ENCODE peak calls at places on chromosomes 4 and X, in eight cellular contexts. One of them, this sample, is unnamed.

GRCh38 chr4:122577808-122578781 is 42.8 kb downstream of the IL21 start:
- DNase-seq in upper lobe of right lung: no peak
- DNase-seq in GM10248: peak
- DNase-seq in tibial artery: no peak
- DNase-seq in fibroblast of the aortic adventitia: peak
- DNase-seq in PC-3: peak
- DNase-seq in ovary: no peak
- DNase-seq in transverse colon: peak
- DNase-seq in this sample: no peak

GRCh38 chrX:8405631-8406030 is 59.0 kb upstream of the VCX3B start:
- DNase-seq in upper lobe of right lung: no peak
- DNase-seq in GM10248: no peak
- DNase-seq in tibial artery: no peak
- DNase-seq in fibroblast of the aortic adventitia: no peak
- DNase-seq in PC-3: peak
- DNase-seq in ovary: no peak
- DNase-seq in transverse colon: no peak
- DNase-seq in this sample: no peak

GRCh38 chr4:127370495-127371069 is 262.2 kb upstream of the INTU start:
- DNase-seq in upper lobe of right lung: peak
- DNase-seq in GM10248: no peak
- DNase-seq in tibial artery: peak
- DNase-seq in fibroblast of the aortic adventitia: peak
- DNase-seq in PC-3: no peak
- DNase-seq in ovary: peak
- DNase-seq in transverse colon: peak
- DNase-seq in this sample: no peak

GRCh38 chrX:22300130-22300529 is 27.4 kb downstream of the CBLL2 start:
- DNase-seq in upper lobe of right lung: no peak
- DNase-seq in GM10248: no peak
- DNase-seq in tibial artery: peak
- DNase-seq in fibroblast of the aortic adventitia: peak
- DNase-seq in PC-3: peak
- DNase-seq in ovary: no peak
- DNase-seq in transverse colon: no peak
- DNase-seq in this sample: peak

GRCh38 chr4:132763465-132763864 is 385.6 kb upstream of the PCDH10 start:
- DNase-seq in upper lobe of right lung: no peak
- DNase-seq in GM10248: no peak
- DNase-seq in tibial artery: no peak
- DNase-seq in fibroblast of the aortic adventitia: no peak
- DNase-seq in PC-3: no peak
- DNase-seq in ovary: no peak
- DNase-seq in transverse colon: no peak
- DNase-seq in this sample: no peak

GRCh38 chr4:110411599-110412011 is 64.3 kb upstream of the ENPEP start:
- DNase-seq in upper lobe of right lung: no peak
- DNase-seq in GM10248: no peak
- DNase-seq in tibial artery: no peak
- DNase-seq in fibroblast of the aortic adventitia: no peak
- DNase-seq in PC-3: no peak
- DNase-seq in ovary: no peak
- DNase-seq in transverse colon: peak
- DNase-seq in this sample: no peak

GRCh38 chr4:179467890-179468289 is 2025.7 kb upstream of the AGA start:
- DNase-seq in upper lobe of right lung: no peak
- DNase-seq in GM10248: no peak
- DNase-seq in tibial artery: no peak
- DNase-seq in fibroblast of the aortic adventitia: no peak
- DNase-seq in PC-3: no peak
- DNase-seq in ovary: no peak
- DNase-seq in transverse colon: no peak
- DNase-seq in this sample: no peak

GRCh38 chrX:112654871-112655270 is 24.9 kb downstream of the LHFPL1 start:
- DNase-seq in upper lobe of right lung: no peak
- DNase-seq in GM10248: no peak
- DNase-seq in tibial artery: no peak
- DNase-seq in fibroblast of the aortic adventitia: peak
- DNase-seq in PC-3: no peak
- DNase-seq in ovary: no peak
- DNase-seq in transverse colon: no peak
- DNase-seq in this sample: no peak

GRCh38 chr4:175421506-175421905 is 390.6 kb downstream of the GPM6A start:
- DNase-seq in upper lobe of right lung: no peak
- DNase-seq in GM10248: no peak
- DNase-seq in tibial artery: no peak
- DNase-seq in fibroblast of the aortic adventitia: peak
- DNase-seq in PC-3: peak
- DNase-seq in ovary: no peak
- DNase-seq in transverse colon: no peak
- DNase-seq in this sample: no peak

GRCh38 chrX:13223868-13224555 is 95.8 kb downstream of the ATXN3L start:
- DNase-seq in upper lobe of right lung: no peak
- DNase-seq in GM10248: no peak
- DNase-seq in tibial artery: no peak
- DNase-seq in fibroblast of the aortic adventitia: peak
- DNase-seq in PC-3: peak
- DNase-seq in ovary: no peak
- DNase-seq in transverse colon: no peak
- DNase-seq in this sample: peak

GRCh38 chrX:85244411-85245210 is 820 bp downstream of the ZNF711 start:
- DNase-seq in upper lobe of right lung: peak
- DNase-seq in GM10248: peak
- DNase-seq in tibial artery: no peak
- DNase-seq in fibroblast of the aortic adventitia: no peak
- DNase-seq in PC-3: no peak
- DNase-seq in ovary: peak
- DNase-seq in transverse colon: no peak
- DNase-seq in this sample: no peak

GRCh38 chrX:117120700-117121099 is 657.9 kb upstream of the CT83 start:
- DNase-seq in upper lobe of right lung: no peak
- DNase-seq in GM10248: no peak
- DNase-seq in tibial artery: no peak
- DNase-seq in fibroblast of the aortic adventitia: no peak
- DNase-seq in PC-3: no peak
- DNase-seq in ovary: no peak
- DNase-seq in transverse colon: no peak
- DNase-seq in this sample: no peak

GRCh38 chr4:52423967-52424366 is 235.1 kb downstream of the USP46 start:
- DNase-seq in upper lobe of right lung: no peak
- DNase-seq in GM10248: no peak
- DNase-seq in tibial artery: no peak
- DNase-seq in fibroblast of the aortic adventitia: no peak
- DNase-seq in PC-3: peak
- DNase-seq in ovary: no peak
- DNase-seq in transverse colon: no peak
- DNase-seq in this sample: no peak

GRCh38 chr4:130210871-130211270 is 1114.9 kb downstream of the C4orf33 start:
- DNase-seq in upper lobe of right lung: no peak
- DNase-seq in GM10248: no peak
- DNase-seq in tibial artery: no peak
- DNase-seq in fibroblast of the aortic adventitia: peak
- DNase-seq in PC-3: peak
- DNase-seq in ovary: no peak
- DNase-seq in transverse colon: no peak
- DNase-seq in this sample: peak

GRCh38 chr4:91958651-91959050 is 345.1 kb upstream of the GRID2 start:
- DNase-seq in upper lobe of right lung: no peak
- DNase-seq in GM10248: no peak
- DNase-seq in tibial artery: no peak
- DNase-seq in fibroblast of the aortic adventitia: peak
- DNase-seq in PC-3: no peak
- DNase-seq in ovary: no peak
- DNase-seq in transverse colon: no peak
- DNase-seq in this sample: no peak

GRCh38 chrX:41472231-41472815 is 25.2 kb downstream of the NYX start:
- DNase-seq in upper lobe of right lung: no peak
- DNase-seq in GM10248: no peak
- DNase-seq in tibial artery: no peak
- DNase-seq in fibroblast of the aortic adventitia: no peak
- DNase-seq in PC-3: no peak
- DNase-seq in ovary: no peak
- DNase-seq in transverse colon: no peak
- DNase-seq in this sample: no peak

GRCh38 chr4:8295471-8295870 is 25.9 kb downstream of the HTRA3 start:
- DNase-seq in upper lobe of right lung: peak
- DNase-seq in GM10248: no peak
- DNase-seq in tibial artery: peak
- DNase-seq in fibroblast of the aortic adventitia: no peak
- DNase-seq in PC-3: no peak
- DNase-seq in ovary: peak
- DNase-seq in transverse colon: no peak
- DNase-seq in this sample: no peak

GRCh38 chr4:168923526-168924194 is 86.4 kb downstream of the CBR4 start:
- DNase-seq in upper lobe of right lung: no peak
- DNase-seq in GM10248: peak
- DNase-seq in tibial artery: no peak
- DNase-seq in fibroblast of the aortic adventitia: peak
- DNase-seq in PC-3: peak
- DNase-seq in ovary: no peak
- DNase-seq in transverse colon: peak
- DNase-seq in this sample: no peak

GRCh38 chr4:173208420-173208819 is 39.8 kb downstream of the GALNT7 start:
- DNase-seq in upper lobe of right lung: no peak
- DNase-seq in GM10248: no peak
- DNase-seq in tibial artery: no peak
- DNase-seq in fibroblast of the aortic adventitia: no peak
- DNase-seq in PC-3: no peak
- DNase-seq in ovary: no peak
- DNase-seq in transverse colon: no peak
- DNase-seq in this sample: no peak

GRCh38 chr4:53130896-53131561 is 234.8 kb downstream of the SCFD2 start:
- DNase-seq in upper lobe of right lung: no peak
- DNase-seq in GM10248: no peak
- DNase-seq in tibial artery: no peak
- DNase-seq in fibroblast of the aortic adventitia: no peak
- DNase-seq in PC-3: no peak
- DNase-seq in ovary: no peak
- DNase-seq in transverse colon: no peak
- DNase-seq in this sample: no peak

GRCh38 chr4:80587861-80588385 is 252.4 kb downstream of the CFAP299 start:
- DNase-seq in upper lobe of right lung: no peak
- DNase-seq in GM10248: no peak
- DNase-seq in tibial artery: no peak
- DNase-seq in fibroblast of the aortic adventitia: no peak
- DNase-seq in PC-3: no peak
- DNase-seq in ovary: no peak
- DNase-seq in transverse colon: no peak
- DNase-seq in this sample: no peak

GRCh38 chr4:74423101-74423500 is 21.8 kb upstream of the AREG start:
- DNase-seq in upper lobe of right lung: no peak
- DNase-seq in GM10248: no peak
- DNase-seq in tibial artery: no peak
- DNase-seq in fibroblast of the aortic adventitia: peak
- DNase-seq in PC-3: peak
- DNase-seq in ovary: peak
- DNase-seq in transverse colon: no peak
- DNase-seq in this sample: no peak

GRCh38 chr4:6463311-6464289 is 8.8 kb downstream of the PPP2R2C start:
- DNase-seq in upper lobe of right lung: no peak
- DNase-seq in GM10248: no peak
- DNase-seq in tibial artery: peak
- DNase-seq in fibroblast of the aortic adventitia: no peak
- DNase-seq in PC-3: no peak
- DNase-seq in ovary: no peak
- DNase-seq in transverse colon: no peak
- DNase-seq in this sample: no peak

GRCh38 chrX:22097295-22097694 is 65.2 kb downstream of the PHEX start:
- DNase-seq in upper lobe of right lung: no peak
- DNase-seq in GM10248: no peak
- DNase-seq in tibial artery: no peak
- DNase-seq in fibroblast of the aortic adventitia: peak
- DNase-seq in PC-3: peak
- DNase-seq in ovary: no peak
- DNase-seq in transverse colon: no peak
- DNase-seq in this sample: no peak

GRCh38 chr4:64940698-64941097 is 531.4 kb upstream of the TECRL start:
- DNase-seq in upper lobe of right lung: no peak
- DNase-seq in GM10248: no peak
- DNase-seq in tibial artery: no peak
- DNase-seq in fibroblast of the aortic adventitia: peak
- DNase-seq in PC-3: peak
- DNase-seq in ovary: no peak
- DNase-seq in transverse colon: no peak
- DNase-seq in this sample: no peak

GRCh38 chr4:14887842-14888433 is 114.3 kb upstream of the CPEB2 start:
- DNase-seq in upper lobe of right lung: no peak
- DNase-seq in GM10248: no peak
- DNase-seq in tibial artery: no peak
- DNase-seq in fibroblast of the aortic adventitia: no peak
- DNase-seq in PC-3: no peak
- DNase-seq in ovary: no peak
- DNase-seq in transverse colon: no peak
- DNase-seq in this sample: no peak

GRCh38 chr4:57355066-57355465 is 244.9 kb upstream of the IGFBP7 start:
- DNase-seq in upper lobe of right lung: no peak
- DNase-seq in GM10248: no peak
- DNase-seq in tibial artery: no peak
- DNase-seq in fibroblast of the aortic adventitia: no peak
- DNase-seq in PC-3: peak
- DNase-seq in ovary: no peak
- DNase-seq in transverse colon: no peak
- DNase-seq in this sample: no peak

GRCh38 chr4:147094228-147094627 is 148.6 kb upstream of the TTC29 start:
- DNase-seq in upper lobe of right lung: no peak
- DNase-seq in GM10248: no peak
- DNase-seq in tibial artery: no peak
- DNase-seq in fibroblast of the aortic adventitia: no peak
- DNase-seq in PC-3: peak
- DNase-seq in ovary: no peak
- DNase-seq in transverse colon: no peak
- DNase-seq in this sample: no peak
- TF ChIP-seq CTCF in upper lobe of right lung: no peak
- TF ChIP-seq CTCF in GM10248: peak
- TF ChIP-seq CTCF in tibial artery: no peak
- TF ChIP-seq CTCF in fibroblast of the aortic adventitia: peak
- TF ChIP-seq CTCF in PC-3: peak
- TF ChIP-seq CTCF in ovary: no peak
- TF ChIP-seq CTCF in transverse colon: no peak
- TF ChIP-seq CTCF in this sample: peak

GRCh38 chrX:72573158-72573511 is 492 bp upstream of the HDAC8 start:
- DNase-seq in upper lobe of right lung: no peak
- DNase-seq in GM10248: no peak
- DNase-seq in tibial artery: no peak
- DNase-seq in fibroblast of the aortic adventitia: no peak
- DNase-seq in PC-3: no peak
- DNase-seq in ovary: no peak
- DNase-seq in transverse colon: no peak
- DNase-seq in this sample: no peak
- TF ChIP-seq CTCF in upper lobe of right lung: no peak
- TF ChIP-seq CTCF in GM10248: no peak
- TF ChIP-seq CTCF in tibial artery: no peak
- TF ChIP-seq CTCF in fibroblast of the aortic adventitia: no peak
- TF ChIP-seq CTCF in PC-3: no peak
- TF ChIP-seq CTCF in ovary: no peak
- TF ChIP-seq CTCF in transverse colon: no peak
- TF ChIP-seq CTCF in this sample: no peak

GRCh38 chrX:72478351-72478750 is 94.3 kb downstream of the HDAC8 start:
- DNase-seq in upper lobe of right lung: no peak
- DNase-seq in GM10248: no peak
- DNase-seq in tibial artery: no peak
- DNase-seq in fibroblast of the aortic adventitia: no peak
- DNase-seq in PC-3: no peak
- DNase-seq in ovary: no peak
- DNase-seq in transverse colon: no peak
- DNase-seq in this sample: no peak
- TF ChIP-seq CTCF in upper lobe of right lung: no peak
- TF ChIP-seq CTCF in GM10248: no peak
- TF ChIP-seq CTCF in tibial artery: no peak
- TF ChIP-seq CTCF in fibroblast of the aortic adventitia: no peak
- TF ChIP-seq CTCF in PC-3: no peak
- TF ChIP-seq CTCF in ovary: no peak
- TF ChIP-seq CTCF in transverse colon: no peak
- TF ChIP-seq CTCF in this sample: no peak

GRCh38 chr4:71006203-71006907 is 12.9 kb downstream of the DCK start:
- DNase-seq in upper lobe of right lung: no peak
- DNase-seq in GM10248: peak
- DNase-seq in tibial artery: no peak
- DNase-seq in fibroblast of the aortic adventitia: no peak
- DNase-seq in PC-3: no peak
- DNase-seq in ovary: no peak
- DNase-seq in transverse colon: no peak
- DNase-seq in this sample: no peak
- TF ChIP-seq CTCF in upper lobe of right lung: no peak
- TF ChIP-seq CTCF in GM10248: no peak
- TF ChIP-seq CTCF in tibial artery: no peak
- TF ChIP-seq CTCF in fibroblast of the aortic adventitia: no peak
- TF ChIP-seq CTCF in PC-3: no peak
- TF ChIP-seq CTCF in ovary: no peak
- TF ChIP-seq CTCF in transverse colon: no peak
- TF ChIP-seq CTCF in this sample: no peak